ENCODE peak calls at places on chromosomes 12 and 14, in nine cellular contexts. N, M, V, G, I, S, P, L and O are unnamed samples.

GRCh38 chr12:107593713-107594381 is 91.8 kb upstream of the PWP1 start:
- DNase-seq in N (no peak), M (peak), V (no peak), G (no peak), I (no peak), S (no peak), P (no peak), L (no peak), O (peak)

GRCh38 chr12:52496590-52497071 is 3.6 kb upstream of the KRT6A start:
- DNase-seq in N (no peak), M (no peak), V (no peak), G (no peak), I (peak), S (no peak), P (no peak), L (no peak), O (peak)

GRCh38 chr14:56891226-56891625 is 80.9 kb upstream of the OTX2 start:
- DNase-seq in N (no peak), M (no peak), V (no peak), G (no peak), I (no peak), S (no peak), P (no peak), L (no peak), O (no peak)

GRCh38 chr12:8018666-8019581 is 13.6 kb upstream of the FOXJ2 start:
- DNase-seq in N (no peak), M (no peak), V (no peak), G (no peak), I (no peak), S (no peak), P (no peak), L (no peak), O (peak)

GRCh38 chr14:59464651-59465569 is at the start of gene GPR135:
- DNase-seq in N (peak), M (peak), V (peak), G (peak), I (peak), S (peak), P (no peak), L (peak), O (peak)

GRCh38 chr14:54567224-54567633 is 301 bp downstream of the SAMD4A start:
- DNase-seq in N (no peak), M (no peak), V (no peak), G (no peak), I (no peak), S (no peak), P (no peak), L (no peak), O (peak)

GRCh38 chr12:123267991-123268843 is 3.4 kb downstream of the CDK2AP1 start:
- DNase-seq in N (no peak), M (no peak), V (no peak), G (no peak), I (no peak), S (peak), P (no peak), L (no peak), O (no peak)

GRCh38 chr12:1920971-1921370 is 2.5 kb upstream of the CACNA2D4 start:
- DNase-seq in N (no peak), M (no peak), V (no peak), G (no peak), I (no peak), S (peak), P (no peak), L (no peak), O (no peak)

GRCh38 chr14:23751591-23751990 is 115.4 kb downstream of the DHRS2 start:
- DNase-seq in N (no peak), M (no peak), V (no peak), G (no peak), I (no peak), S (no peak), P (no peak), L (no peak), O (no peak)

GRCh38 chr12:113249546-113249945 is 28.3 kb downstream of the TPCN1 start:
- DNase-seq in N (no peak), M (no peak), V (no peak), G (no peak), I (no peak), S (no peak), P (no peak), L (no peak), O (no peak)

GRCh38 chr12:5912437-5913334 is 32.4 kb downstream of the ANO2 start:
- DNase-seq in N (no peak), M (peak), V (no peak), G (no peak), I (no peak), S (no peak), P (no peak), L (no peak), O (peak)

GRCh38 chr14:100332797-100333196 is 9.7 kb downstream of the SLC25A47 start:
- DNase-seq in N (no peak), M (no peak), V (no peak), G (no peak), I (no peak), S (no peak), P (no peak), L (no peak), O (no peak)

GRCh38 chr14:101709962-101710891 is 51.3 kb upstream of the PPP2R5C start:
- DNase-seq in N (no peak), M (no peak), V (no peak), G (no peak), I (peak), S (no peak), P (no peak), L (no peak), O (peak)

GRCh38 chr12:49389092-49389703 is 21.9 kb downstream of the SPATS2 start:
- DNase-seq in N (peak), M (no peak), V (peak), G (peak), I (no peak), S (peak), P (no peak), L (no peak), O (peak)

GRCh38 chr14:36217732-36218131 is 41.2 kb upstream of the PTCSC3 start:
- DNase-seq in N (no peak), M (peak), V (no peak), G (no peak), I (peak), S (no peak), P (no peak), L (no peak), O (no peak)

GRCh38 chr12:113270709-113271009 is 49.4 kb downstream of the TPCN1 start:
- DNase-seq in N (no peak), M (no peak), V (no peak), G (no peak), I (no peak), S (no peak), P (no peak), L (no peak), O (no peak)

GRCh38 chr14:69713127-69713800 is 53.7 kb upstream of the SRSF5 start:
- DNase-seq in N (no peak), M (peak), V (no peak), G (no peak), I (peak), S (no peak), P (no peak), L (no peak), O (peak)

GRCh38 chr12:85711735-85712390 is 124.3 kb downstream of the RASSF9 start:
- DNase-seq in N (no peak), M (no peak), V (no peak), G (no peak), I (no peak), S (peak), P (no peak), L (no peak), O (no peak)

GRCh38 chr14:51147183-51147582 is 52.3 kb upstream of the TRIM9 start:
- DNase-seq in N (no peak), M (no peak), V (no peak), G (no peak), I (no peak), S (no peak), P (no peak), L (no peak), O (no peak)

GRCh38 chr12:62957233-62957953 is 22.4 kb upstream of the PPM1H start:
- DNase-seq in N (no peak), M (no peak), V (no peak), G (no peak), I (no peak), S (no peak), P (no peak), L (no peak), O (peak)